ENCODE peak calls at places on chromosomes 4 and X, in seven cellular contexts. E, A, G, T, C, H and K are unnamed samples. For H3K4me1, the result is how much of the 10 kb centered on the place peaks cover.

GRCh38 chr4:86497980-86498379 is 96.1 kb upstream of the PTPN13 start:
- DNase-seq in E (no peak), A (no peak), G (no peak), T (peak), C (no peak), H (no peak), K (no peak)

GRCh38 chr4:95129708-95130343 is 372.1 kb downstream of the BMPR1B start:
- DNase-seq in E (no peak), A (peak), G (no peak), T (no peak), C (peak), H (no peak), K (peak)

GRCh38 chr4:152256996-152257395 is 278.9 kb downstream of the FBXW7 start:
- DNase-seq in E (no peak), A (no peak), G (no peak), T (no peak), C (no peak), H (no peak), K (no peak)

GRCh38 chrX:153600032-153600373 is 1.1 kb upstream of the CCNQ start:
- DNase-seq in E (no peak), A (no peak), G (no peak), T (no peak), C (no peak), H (no peak), K (peak)

GRCh38 chr4:150207871-150208270 is 129.6 kb downstream of the DCLK2 start:
- DNase-seq in E (no peak), A (no peak), G (no peak), T (peak), C (no peak), H (no peak), K (no peak)

GRCh38 chr4:11152684-11153083 is 276.0 kb downstream of the HS3ST1 start:
- DNase-seq in E (no peak), A (no peak), G (no peak), T (no peak), C (no peak), H (peak), K (no peak)

GRCh38 chr4:88697588-88698329 is at the start of gene NAP1L5:
- DNase-seq in E (no peak), A (peak), G (peak), T (peak), C (peak), H (peak), K (no peak)

GRCh38 chrX:13387656-13388421 is 68.0 kb upstream of the ATXN3L start:
- DNase-seq in E (no peak), A (no peak), G (no peak), T (no peak), C (no peak), H (no peak), K (no peak)

GRCh38 chr4:158729716-158730559 is 6.7 kb upstream of the PPID start:
- DNase-seq in E (peak), A (peak), G (peak), T (peak), C (peak), H (peak), K (peak)

GRCh38 chr4:1576200-1576960 is 107.7 kb downstream of the FAM53A start:
- DNase-seq in E (no peak), A (no peak), G (peak), T (no peak), C (no peak), H (no peak), K (no peak)

GRCh38 chr4:38024203-38024504 is 64.0 kb downstream of the PTTG2 start:
- DNase-seq in E (no peak), A (no peak), G (no peak), T (no peak), C (no peak), H (peak), K (no peak)

GRCh38 chr4:128354205-128354821 is 66.7 kb upstream of the PGRMC2 start:
- DNase-seq in E (no peak), A (no peak), G (no peak), T (no peak), C (no peak), H (no peak), K (peak)

DNA sequence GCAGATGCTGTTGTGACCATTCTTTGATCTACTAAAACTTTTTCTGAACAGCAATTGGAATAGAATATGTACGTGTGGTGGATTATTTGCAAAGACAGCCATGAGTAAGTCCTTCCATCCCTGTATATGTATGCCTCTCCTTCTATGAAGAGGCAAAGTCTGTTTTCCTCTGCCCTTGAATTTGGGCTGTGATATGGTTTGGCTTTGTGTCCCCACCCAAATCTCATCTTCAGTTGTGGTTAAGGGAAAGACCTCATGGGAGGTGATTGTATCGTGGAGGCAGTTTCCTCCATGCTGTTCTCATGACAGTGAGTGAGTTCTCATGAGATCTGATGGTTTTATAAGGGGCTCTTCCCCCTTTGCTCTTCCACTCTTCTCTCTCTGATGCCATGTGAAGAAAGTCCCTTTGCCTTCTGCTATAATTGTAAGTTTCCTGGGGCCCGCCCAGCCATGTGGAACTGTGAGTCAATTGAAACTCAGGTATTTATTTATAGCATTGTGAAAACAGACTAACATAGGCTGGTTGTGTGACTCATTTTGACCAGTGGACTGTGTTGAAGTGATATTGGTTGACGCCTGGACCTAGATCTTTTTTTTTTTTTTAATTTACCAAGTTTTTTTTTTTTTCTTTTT is 108.3 kb upstream of the CAMK2D start:
- DNase-seq in E (peak), A (no peak), G (no peak), T (no peak), C (peak), H (no peak), K (peak)
- H3K27ac ChIP-seq in E (peak), A (no peak), G (no peak), T (no peak), C (no peak), H (no peak), K (peak)

GRCh38 chr4:10115271-10115656 is 1.3 kb downstream of the WDR1 start:
- DNase-seq in E (no peak), A (no peak), G (no peak), T (no peak), C (peak), H (no peak), K (no peak)

GRCh38 chr4:10112658-10113284 is 3.8 kb downstream of the WDR1 start:
- DNase-seq in E (no peak), A (no peak), G (no peak), T (no peak), C (no peak), H (no peak), K (no peak)

GRCh38 chr4:10114147-10114546 is 2.5 kb downstream of the WDR1 start:
- DNase-seq in E (no peak), A (no peak), G (no peak), T (no peak), C (no peak), H (no peak), K (no peak)

GRCh38 chr4:10114607-10115006 is 2.0 kb downstream of the WDR1 start:
- DNase-seq in E (no peak), A (no peak), G (no peak), T (no peak), C (no peak), H (no peak), K (no peak)

DNA sequence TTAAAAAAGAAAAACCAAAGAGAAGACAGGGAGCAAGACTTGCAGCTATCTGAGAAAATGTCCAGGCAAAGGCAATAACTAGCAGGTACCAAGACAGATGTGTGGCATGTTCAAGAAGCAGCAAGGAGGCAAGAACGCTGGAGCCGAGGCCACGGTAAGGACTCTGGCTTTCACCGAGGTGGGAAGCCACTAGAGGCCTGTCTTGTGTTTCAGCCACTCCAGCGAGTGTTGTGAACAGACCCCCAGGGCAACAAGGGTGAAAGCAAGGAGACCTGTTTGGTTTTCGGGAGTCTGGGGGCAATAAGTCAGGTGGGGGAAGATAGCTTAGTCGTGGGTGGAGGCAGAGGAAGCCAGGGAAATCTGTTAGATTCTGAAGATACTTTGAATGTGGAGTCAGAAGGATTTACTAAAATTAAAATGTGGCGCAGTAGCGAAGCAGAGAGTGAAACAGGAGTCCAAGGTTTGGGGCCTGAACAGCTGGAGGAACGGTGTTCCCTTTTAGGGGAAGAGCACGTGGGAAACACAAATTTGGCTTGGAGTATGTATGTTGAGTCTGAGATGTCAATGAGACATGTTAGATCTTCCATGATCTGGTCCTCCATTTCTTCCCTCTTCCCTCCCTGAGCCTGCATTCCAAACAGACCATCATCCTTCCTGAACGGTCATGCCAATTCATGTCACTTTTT is 3.1 kb downstream of the WDR1 start:
- DNase-seq in E (no peak), A (no peak), G (no peak), T (no peak), C (no peak), H (no peak), K (no peak)
- H3K4me1 ChIP-seq in E (under half), A (half or more), G (half or more), T (under half), C (half or more), H (under half), K (under half)

GRCh38 chr4:185522451-185522850 is 12.9 kb downstream of the PDLIM3 start:
- DNase-seq in E (no peak), A (no peak), G (no peak), T (no peak), C (no peak), H (no peak), K (no peak)

GRCh38 chr4:185518494-185518893 is 16.8 kb downstream of the PDLIM3 start:
- DNase-seq in E (no peak), A (no peak), G (no peak), T (no peak), C (no peak), H (no peak), K (no peak)

GRCh38 chr4:185524888-185525863 is 10.1 kb downstream of the PDLIM3 start:
- DNase-seq in E (no peak), A (no peak), G (peak), T (no peak), C (no peak), H (no peak), K (no peak)

GRCh38 chr4:185520119-185520518 is 15.2 kb downstream of the PDLIM3 start:
- DNase-seq in E (no peak), A (no peak), G (no peak), T (no peak), C (peak), H (peak), K (no peak)

GRCh38 chr4:185523862-185524261 is 11.4 kb downstream of the PDLIM3 start:
- DNase-seq in E (no peak), A (no peak), G (no peak), T (no peak), C (no peak), H (no peak), K (no peak)
- TF ChIP-seq CTCF in E (no peak), A (no peak), G (peak), T (no peak), C (no peak), H (no peak), K (no peak)

GRCh38 chr4:156977435-156978160 is 6.0 kb upstream of the PDGFC start:
- DNase-seq in E (no peak), A (no peak), G (no peak), T (no peak), C (no peak), H (no peak), K (peak)
- H3K27ac ChIP-seq in E (no peak), A (no peak), G (no peak), T (no peak), C (no peak), H (no peak), K (no peak)

GRCh38 chrX:17525266-17525665 is 150.3 kb downstream of the NHS start:
- DNase-seq in E (no peak), A (no peak), G (no peak), T (no peak), C (no peak), H (no peak), K (no peak)
- H3K4me1 ChIP-seq in E (under half), A (under half), G (under half), T (under half), C (under half), H (under half), K (under half)

DNA sequence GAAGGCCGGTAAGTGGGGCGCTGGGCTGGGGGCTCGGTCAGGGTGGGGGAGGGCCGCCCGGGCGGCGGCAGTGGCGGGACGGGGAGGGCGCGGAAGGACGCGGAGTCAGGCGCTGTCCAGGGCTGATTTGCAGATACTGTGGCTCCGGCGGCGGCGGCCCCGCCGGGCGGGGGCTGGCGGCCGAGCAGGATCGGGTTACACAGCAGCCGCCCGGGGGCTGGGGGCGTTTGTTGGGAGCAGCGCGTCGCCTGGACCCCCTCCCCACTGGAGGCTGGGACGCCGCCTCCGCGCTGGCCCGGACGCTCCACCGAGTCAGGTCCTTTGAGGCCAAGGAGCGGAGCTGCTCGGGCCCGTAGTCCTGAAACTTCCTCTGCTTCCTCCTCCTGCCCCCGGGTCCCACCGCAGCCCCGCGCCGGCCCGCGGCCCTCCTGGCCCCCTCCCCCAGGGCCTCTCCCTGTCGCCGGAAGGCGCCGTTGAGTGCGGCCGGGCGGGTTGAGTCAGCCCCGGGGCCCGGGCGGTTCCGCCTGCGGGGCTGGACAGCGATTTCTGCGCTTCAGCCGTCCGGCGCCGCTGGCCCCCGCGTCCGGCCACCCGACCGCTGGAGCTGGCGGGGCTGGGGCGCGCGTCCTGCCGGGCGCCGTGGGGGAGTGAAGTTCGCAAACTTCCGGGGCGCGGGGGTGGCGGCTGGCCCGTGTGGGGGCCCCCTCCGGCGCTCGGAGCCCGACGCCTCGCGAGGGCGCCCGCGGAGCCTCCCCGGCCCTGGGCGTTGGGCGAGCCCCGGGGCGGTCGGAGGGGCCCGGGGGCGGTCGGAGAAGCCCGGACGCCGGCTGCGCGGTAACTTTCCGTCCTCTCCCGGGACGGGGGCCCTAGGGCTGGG is 744 bp downstream of the REST start:
- DNase-seq in E (peak), A (peak), G (peak), T (peak), C (peak), H (peak), K (peak)
- TF ChIP-seq CTCF in E (no peak), A (no peak), G (no peak), T (no peak), C (no peak), H (no peak), K (peak)

DNA sequence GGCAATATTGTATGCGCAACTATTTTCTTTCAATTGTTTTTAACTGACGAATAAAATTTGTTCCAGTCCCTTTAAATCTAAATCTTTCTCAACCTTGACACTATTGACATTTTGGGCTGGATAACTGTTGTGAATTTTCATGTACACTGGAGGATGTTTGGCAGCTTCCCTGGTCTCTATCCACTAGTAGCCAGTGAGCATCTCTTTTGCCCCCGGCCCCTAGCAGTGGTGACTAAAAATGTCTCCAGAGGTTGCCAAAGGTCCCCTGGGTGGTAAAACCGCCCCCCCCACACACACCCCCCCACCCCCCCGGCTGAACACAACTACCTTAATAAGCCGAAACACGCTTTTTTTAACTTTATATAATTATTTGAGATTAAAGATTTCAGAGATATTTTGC is 514 bp downstream of the FANCB start:
- DNase-seq in E (no peak), A (no peak), G (no peak), T (no peak), C (no peak), H (no peak), K (no peak)
- H3K27ac ChIP-seq in E (no peak), A (peak), G (no peak), T (no peak), C (no peak), H (no peak), K (peak)

GRCh38 chr4:8195431-8195830 is 3.7 kb upstream of the SH3TC1 start:
- DNase-seq in E (no peak), A (no peak), G (no peak), T (no peak), C (no peak), H (no peak), K (no peak)

GRCh38 chr4:8195841-8196460 is 3.1 kb upstream of the SH3TC1 start:
- DNase-seq in E (no peak), A (no peak), G (no peak), T (no peak), C (no peak), H (no peak), K (no peak)

GRCh38 chr4:8191136-8191747 is 7.8 kb upstream of the SH3TC1 start:
- DNase-seq in E (peak), A (peak), G (peak), T (no peak), C (peak), H (no peak), K (no peak)

GRCh38 chr4:8194306-8195242 is 4.5 kb upstream of the SH3TC1 start:
- DNase-seq in E (no peak), A (no peak), G (no peak), T (no peak), C (no peak), H (no peak), K (no peak)

GRCh38 chr4:8192748-8193738 is 6.0 kb upstream of the SH3TC1 start:
- DNase-seq in E (peak), A (peak), G (peak), T (no peak), C (no peak), H (no peak), K (peak)
- H3K4me1 ChIP-seq in E (under half), A (under half), G (under half), T (under half), C (under half), H (under half), K (under half)

GRCh38 chr4:96170198-96170597 is 330.3 kb downstream of the PDHA2 start:
- DNase-seq in E (no peak), A (no peak), G (no peak), T (no peak), C (no peak), H (no peak), K (no peak)
- TF ChIP-seq CTCF in E (peak), A (no peak), G (no peak), T (peak), C (no peak), H (no peak), K (peak)